ENCODE peak calls at places on chromosomes 16 and 17, in seven cellular contexts. Q is foreskin fibroblast, K is activated T-cell treated with anti-CD3 and anti-CD28 coated beads for 1 hour, T is HEK293T, G is NCI-H2081, S is neural progenitor cell, E is RPMI7951. U is an unnamed sample.

GRCh38 chr17:81885869-81886548 is 5.4 kb downstream of the ALYREF start:
- DNase-seq in Q (peak), T (no peak), E (peak), G (no peak), K (no peak), S (no peak), U (no peak)

GRCh38 chr16:66901626-66902025 is 17.1 kb downstream of the CDH16 start:
- DNase-seq in T (no peak), E (no peak), Q (no peak), S (no peak), G (no peak), K (no peak), U (no peak)

GRCh38 chr16:56269824-56270684 is 78.8 kb downstream of the GNAO1 start:
- DNase-seq in K (no peak), S (peak), G (no peak), E (peak), Q (no peak), T (no peak), U (peak)

GRCh38 chr16:1481906-1482835 is 6.6 kb downstream of the PTX4 start:
- DNase-seq in K (no peak), G (no peak), E (peak), Q (no peak), S (no peak), T (no peak), U (no peak)

GRCh38 chr16:86289304-86289703 is 221.0 kb upstream of the FOXF1 start:
- DNase-seq in G (no peak), S (peak), E (no peak), K (no peak), Q (no peak), T (no peak), U (no peak)

GRCh38 chr17:65243838-65244237 is 106.7 kb downstream of the RGS9 start:
- DNase-seq in T (peak), K (no peak), Q (peak), G (peak), E (peak), S (peak), U (peak)

GRCh38 chr17:62140376-62140775 is 75.3 kb upstream of the MED13 start:
- DNase-seq in S (no peak), T (no peak), G (no peak), E (no peak), Q (no peak), K (no peak), U (no peak)

GRCh38 chr17:48045270-48046001 is 2.7 kb upstream of the NFE2L1 start:
- DNase-seq in G (no peak), S (no peak), E (peak), K (no peak), Q (no peak), T (no peak), U (no peak)

GRCh38 chr16:50571786-50572185 is 23.6 kb downstream of the NKD1 start:
- DNase-seq in G (no peak), T (no peak), S (no peak), E (no peak), Q (no peak), K (no peak), U (no peak)

GRCh38 chr16:70253291-70254094 is 1.8 kb upstream of the EXOSC6 start:
- DNase-seq in E (peak), Q (peak), T (peak), G (no peak), K (no peak), S (peak), U (no peak)

GRCh38 chr16:58882292-58882691 is 148.2 kb upstream of the GOT2 start:
- DNase-seq in G (no peak), T (no peak), S (no peak), K (no peak), E (no peak), Q (no peak), U (no peak)

GRCh38 chr17:29624586-29624985 is 1.9 kb upstream of the CORO6 start:
- DNase-seq in T (no peak), G (no peak), S (no peak), K (no peak), E (no peak), Q (no peak), U (no peak)

GRCh38 chr17:6696906-6697305 is 16.3 kb downstream of the SLC13A5 start:
- DNase-seq in G (no peak), Q (no peak), K (no peak), T (no peak), E (no peak), S (no peak), U (no peak)

GRCh38 chr17:13429201-13429600 is 172.5 kb downstream of the HS3ST3A1 start:
- DNase-seq in E (peak), Q (peak), K (no peak), S (no peak), G (no peak), T (no peak), U (no peak)

GRCh38 chr16:3119286-3119685 is 6.9 kb downstream of the ZNF205 start:
- DNase-seq in S (no peak), E (no peak), G (no peak), K (no peak), T (no peak), Q (no peak), U (no peak)

GRCh38 chr17:33964344-33964979 is 290.6 kb upstream of the CCL2 start:
- DNase-seq in T (no peak), S (no peak), E (no peak), Q (no peak), K (no peak), G (no peak), U (no peak)

GRCh38 chr16:63752347-63752746 is 1369.5 kb downstream of the CDH11 start:
- DNase-seq in G (no peak), T (no peak), S (no peak), Q (no peak), K (no peak), E (no peak), U (no peak)

GRCh38 chr17:40547785-40548478 is 17.3 kb downstream of the CCR7 start:
- DNase-seq in Q (peak), T (no peak), E (no peak), K (no peak), S (no peak), G (no peak), U (no peak)

GRCh38 chr17:21161498-21162393 is 35.0 kb downstream of the DHRS7B start:
- DNase-seq in G (no peak), K (no peak), Q (peak), S (no peak), T (no peak), E (no peak), U (no peak)

GRCh38 chr17:45307290-45308015 is 9.4 kb downstream of the MAP3K14 start:
- DNase-seq in T (no peak), G (no peak), S (no peak), K (no peak), Q (peak), E (peak), U (no peak)

GRCh38 chr16:83968891-83969672 is 1.0 kb downstream of the NECAB2 start:
- DNase-seq in T (no peak), K (no peak), E (no peak), S (peak), G (no peak), Q (no peak), U (no peak)

GRCh38 chr16:27169511-27170071 is 33.7 kb upstream of the KDM8 start:
- DNase-seq in G (no peak), S (peak), K (peak), E (peak), Q (peak), T (no peak), U (peak)

GRCh38 chr17:50114849-50115357 is 15.1 kb downstream of the SAMD14 start:
- DNase-seq in E (peak), T (peak), S (peak), K (no peak), Q (peak), G (peak), U (peak)

GRCh38 chr17:53032861-53033271 is 789.9 kb upstream of the KIF2B start:
- DNase-seq in T (peak), K (no peak), Q (no peak), E (peak), S (peak), G (peak), U (peak)

GRCh38 chr17:56985371-56986162 is 7.6 kb downstream of the SCPEP1 start:
- DNase-seq in E (no peak), K (no peak), S (no peak), G (no peak), T (no peak), Q (no peak), U (no peak)

GRCh38 chr16:29757950-29758466 is 12.2 kb upstream of the C16orf54 start:
- DNase-seq in T (no peak), E (no peak), K (no peak), Q (peak), S (no peak), G (no peak), U (no peak)

GRCh38 chr16:49932449-49932848 is 76.5 kb upstream of the ZNF423 start:
- DNase-seq in G (no peak), Q (no peak), E (no peak), S (no peak), T (no peak), K (no peak), U (no peak)

GRCh38 chr16:73074399-73074798 is 26.5 kb upstream of the ZFHX3 start:
- DNase-seq in E (no peak), G (no peak), T (no peak), K (no peak), Q (no peak), S (no peak), U (no peak)

GRCh38 chr16:20023190-20023589 is 50.5 kb downstream of the GPR139 start:
- DNase-seq in K (no peak), Q (peak), S (peak), G (no peak), T (no peak), E (peak), U (no peak)

GRCh38 chr17:56699186-56699895 is 105.8 kb downstream of the NOG start:
- DNase-seq in S (peak), E (peak), G (no peak), T (peak), Q (peak), K (no peak), U (no peak)

GRCh38 chr17:80152057-80152831 is 5.3 kb upstream of the EIF4A3 start:
- DNase-seq in S (no peak), Q (peak), G (no peak), E (peak), T (no peak), K (no peak), U (no peak)

GRCh38 chr17:49390548-49391324 is 23.9 kb downstream of the PHB1 start:
- DNase-seq in E (peak), K (no peak), Q (no peak), T (no peak), S (no peak), G (no peak), U (no peak)

GRCh38 chr16:19523559-19524355 is at the start of gene CCP110:
- DNase-seq in Q (peak), G (peak), E (peak), T (peak), K (peak), S (peak), U (peak)

GRCh38 chr17:70564006-70564620 is 394.8 kb downstream of the KCNJ2 start:
- DNase-seq in E (no peak), S (no peak), K (no peak), T (no peak), G (no peak), Q (peak), U (no peak)

GRCh38 chr16:85419503-85420408 is 193.4 kb upstream of the GSE1 start:
- DNase-seq in E (no peak), T (no peak), Q (no peak), K (no peak), S (no peak), G (no peak), U (no peak)

GRCh38 chr16:2586241-2586640 is 48.4 kb downstream of the PDPK1 start:
- DNase-seq in S (peak), Q (no peak), G (no peak), E (no peak), T (no peak), K (no peak), U (no peak)

GRCh38 chr17:12959441-12959840 is 58.4 kb downstream of the ELAC2 start:
- DNase-seq in K (no peak), G (no peak), S (no peak), T (no peak), Q (peak), E (peak), U (no peak)

U was measured in NCI-H1092.